ENCODE peak calls at places on chromosomes 12 and 14, in seven cellular contexts. I, K, B, S, Q, D and E are unnamed samples.

GRCh38 chr12:123034865-123035264 is 54.4 kb downstream of the ARL6IP4 start:
- DNase-seq in B (no peak), D (no peak), I (no peak), K (peak), Q (no peak), S (no peak), E (no peak)

GRCh38 chr14:39228044-39228443 is 5.7 kb upstream of the MIA2 start:
- DNase-seq in B (no peak), S (no peak), K (no peak), Q (no peak), D (no peak), I (no peak), E (no peak)

GRCh38 chr12:132114667-132115066 is 29.5 kb downstream of the DDX51 start:
- DNase-seq in K (no peak), S (no peak), I (no peak), B (no peak), Q (no peak), D (no peak), E (no peak)

GRCh38 chr14:101927859-101928258 is 36.5 kb upstream of the DYNC1H1 start:
- DNase-seq in S (no peak), K (peak), Q (no peak), I (no peak), D (peak), B (no peak), E (no peak)

GRCh38 chr12:109893250-109893995 is 6.7 kb upstream of the TCHP start:
- DNase-seq in D (no peak), I (no peak), Q (no peak), S (no peak), B (no peak), K (no peak), E (no peak)

GRCh38 chr12:92199846-92200576 is 54.4 kb upstream of the BTG1 start:
- DNase-seq in D (no peak), K (no peak), I (no peak), Q (no peak), B (no peak), S (no peak), E (no peak)

GRCh38 chr12:116697305-116698130 is 40.4 kb downstream of the SPRING1 start:
- DNase-seq in B (no peak), K (no peak), Q (peak), D (no peak), S (peak), I (no peak), E (no peak)

GRCh38 chr12:75568387-75568786 is 57.0 kb upstream of the KRR1 start:
- DNase-seq in I (no peak), D (no peak), Q (no peak), K (peak), S (no peak), B (no peak), E (no peak)

GRCh38 chr12:81610955-81611889 is 147.9 kb downstream of the PPFIA2 start:
- DNase-seq in S (peak), Q (no peak), K (no peak), B (no peak), D (no peak), I (no peak), E (no peak)
- TF ChIP-seq CTCF in S (no peak), Q (peak), K (peak), B (no peak), D (no peak), I (peak), E (no peak)

DNA sequence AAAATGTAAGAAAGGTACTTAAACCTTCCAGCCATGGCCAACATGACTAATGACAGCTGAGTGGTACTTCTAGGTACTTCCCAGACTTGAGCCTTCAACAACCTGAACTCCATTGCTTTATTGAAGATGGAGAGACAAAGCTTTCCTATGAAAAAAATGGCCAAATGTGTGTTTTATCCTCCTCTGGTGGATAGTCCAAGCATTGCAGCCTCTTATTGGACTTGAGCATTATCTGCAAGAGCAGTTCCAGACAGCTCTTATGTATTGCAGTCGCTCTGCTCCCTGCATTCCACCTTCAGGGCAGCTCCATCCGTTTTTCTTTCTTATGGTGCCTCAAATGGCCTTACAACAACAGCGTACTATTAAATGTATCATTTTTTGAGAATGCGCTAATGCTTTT is 588.2 kb downstream of the NRXN3 start:
- DNase-seq in Q (peak), B (no peak), S (peak), D (no peak), K (peak), I (peak), E (no peak)
- TF ChIP-seq CTCF in Q (peak), B (no peak), S (peak), D (peak), K (peak), I (peak), E (no peak)

GRCh38 chr14:21987937-21988336 is 314.3 kb upstream of the OR4E1 start:
- DNase-seq in Q (no peak), I (peak), D (no peak), S (peak), B (no peak), K (no peak), E (no peak)
- TF ChIP-seq CTCF in Q (peak), I (peak), D (peak), S (peak), B (peak), K (peak), E (peak)

DNA sequence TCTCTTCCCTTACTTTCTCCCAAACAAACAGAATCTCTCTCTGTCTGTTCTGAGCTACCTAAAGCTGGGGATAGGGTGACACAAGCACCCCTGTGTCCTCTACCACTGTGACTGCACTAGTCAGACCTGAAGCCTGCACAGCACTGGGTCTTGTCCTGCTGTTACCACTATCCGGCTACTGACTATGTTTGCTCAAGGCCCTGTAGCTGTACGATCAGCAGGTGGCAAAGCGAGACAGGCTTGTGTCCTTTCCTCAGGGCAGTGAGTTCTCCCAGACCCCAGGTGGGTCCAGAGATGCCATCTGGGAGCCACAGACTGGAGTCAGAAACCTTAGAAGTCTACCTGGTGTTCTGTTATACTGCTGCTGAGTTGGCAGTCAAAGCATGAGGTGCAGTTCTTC is 116.4 kb downstream of the NUBPL start:
- DNase-seq in D (no peak), I (no peak), B (no peak), Q (no peak), K (no peak), S (no peak), E (no peak)
- TF ChIP-seq CTCF in D (no peak), I (no peak), B (no peak), Q (no peak), K (no peak), S (no peak), E (no peak)

GRCh38 chr14:97299661-97300060 is 502.5 kb downstream of the VRK1 start:
- DNase-seq in S (peak), B (peak), I (no peak), D (no peak), Q (no peak), K (no peak), E (no peak)
- TF ChIP-seq CTCF in S (no peak), B (no peak), I (peak), D (no peak), Q (peak), K (no peak), E (no peak)

DNA sequence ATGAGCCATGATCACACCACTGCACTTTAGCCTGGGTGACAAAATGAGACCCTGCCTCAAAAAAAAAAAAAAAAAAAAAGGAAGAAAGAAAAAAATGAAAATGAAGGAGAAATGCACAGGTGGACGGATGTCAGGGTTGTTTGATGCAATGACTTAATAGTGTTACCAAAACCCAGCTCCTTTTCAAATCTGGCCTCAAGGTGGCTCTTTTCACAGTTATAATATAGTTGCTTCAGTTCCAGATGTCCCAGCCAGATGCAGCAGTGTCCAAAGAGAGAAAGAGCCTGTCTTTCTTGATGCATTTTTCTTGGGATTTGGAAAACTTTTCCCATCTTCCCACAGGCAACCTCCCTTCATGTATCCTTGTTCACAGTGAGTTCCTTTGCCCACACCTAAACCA is 36.5 kb downstream of the KCNMB4 start:
- DNase-seq in Q (no peak), S (no peak), I (no peak), D (no peak), K (no peak), B (no peak), E (no peak)
- TF ChIP-seq CTCF in Q (no peak), S (no peak), I (no peak), D (no peak), K (no peak), B (no peak), E (no peak)

GRCh38 chr12:23376238-23376637 is 573.2 kb downstream of the SOX5 start:
- DNase-seq in Q (no peak), I (no peak), S (no peak), B (no peak), K (no peak), D (no peak), E (no peak)
- TF ChIP-seq CTCF in Q (no peak), I (no peak), S (no peak), B (no peak), K (no peak), D (no peak), E (no peak)

DNA sequence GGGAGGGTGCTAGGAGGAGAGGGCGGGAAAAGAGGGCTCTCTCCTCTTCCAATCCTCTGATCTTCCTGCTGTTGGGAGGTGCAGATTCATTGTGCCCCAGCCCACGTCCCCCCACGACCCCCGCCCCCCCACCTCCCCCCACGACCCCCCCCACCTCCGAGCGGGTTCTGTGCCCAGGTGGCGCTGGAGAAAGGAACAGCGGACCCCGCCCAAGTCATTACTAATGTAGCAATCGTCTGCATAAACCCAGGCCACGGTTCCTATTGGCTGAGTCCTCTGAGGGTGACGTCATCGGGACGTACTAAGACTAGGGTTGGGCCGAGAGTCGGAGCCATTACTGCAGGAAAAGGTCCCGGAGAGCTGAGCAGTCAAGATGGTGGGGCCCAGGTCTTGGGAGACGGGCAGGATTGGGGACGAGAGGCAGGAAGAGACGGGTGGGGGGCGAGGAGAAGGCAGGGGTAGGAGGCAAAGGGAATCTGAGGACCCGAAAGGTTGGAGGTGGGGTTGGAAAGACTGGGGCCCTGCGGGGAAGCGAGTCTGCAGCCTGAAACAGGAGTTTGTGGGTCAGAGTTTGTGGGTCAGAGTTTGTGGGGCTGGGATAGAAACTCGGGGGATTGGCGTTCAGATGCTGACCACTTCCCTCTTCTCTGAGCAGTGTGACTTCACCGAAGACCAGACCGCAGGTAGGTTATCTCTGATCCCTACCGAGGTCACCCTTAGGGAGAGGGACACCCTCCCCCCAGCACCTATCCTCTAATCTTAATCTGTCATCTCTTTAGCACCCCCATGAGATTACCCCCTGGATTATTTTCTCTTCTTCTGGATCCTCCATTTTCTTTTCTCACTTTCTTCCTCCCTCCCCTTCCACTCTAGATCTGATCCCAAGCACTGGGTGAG is at the start of gene MYL6:
- DNase-seq in K (peak), I (peak), D (peak), B (peak), Q (peak), S (peak), E (peak)
- TF ChIP-seq CTCF in K (no peak), I (no peak), D (no peak), B (no peak), Q (no peak), S (no peak), E (no peak)

DNA sequence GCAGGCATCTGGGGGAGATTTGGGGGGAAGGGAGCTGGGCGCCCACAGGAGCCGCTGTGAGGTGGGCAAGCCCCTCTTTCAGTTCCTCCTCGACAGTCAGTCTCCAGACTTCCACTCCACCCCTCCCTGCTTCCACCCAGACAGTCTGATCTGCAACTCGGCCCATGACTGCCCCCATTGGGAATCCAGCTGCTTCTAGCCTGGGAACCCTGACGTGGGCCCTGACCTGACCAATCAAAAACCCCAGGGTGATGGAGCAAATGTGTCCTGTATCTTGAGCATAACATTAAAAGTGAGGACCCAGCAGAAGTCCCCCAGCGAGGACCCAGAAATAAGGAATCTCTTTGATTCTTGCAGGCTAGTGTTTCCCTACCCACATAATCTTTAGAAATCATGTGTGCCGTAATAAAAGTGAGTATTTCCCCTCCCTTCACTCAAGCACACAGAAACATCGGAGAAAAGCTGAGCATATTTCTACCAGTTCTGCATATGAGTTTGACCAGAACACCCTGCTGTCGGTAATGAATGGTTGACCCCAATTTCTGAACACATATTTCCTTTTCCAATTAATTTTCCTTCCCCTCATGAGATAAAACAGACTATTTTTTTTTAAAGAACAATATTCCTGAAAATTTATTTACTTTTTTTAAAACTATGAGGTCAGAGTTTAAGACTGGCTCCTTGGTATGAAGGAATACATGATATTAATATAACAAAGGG is 6.4 kb downstream of the SSH1 start:
- DNase-seq in Q (peak), K (peak), B (no peak), D (no peak), S (no peak), I (no peak), E (no peak)
- TF ChIP-seq CTCF in Q (peak), K (no peak), B (no peak), D (no peak), S (no peak), I (no peak), E (no peak)